ENCODE peak calls at places on chromosomes 6 and 20, in seven cellular contexts. One of them, this sample, is unnamed.

GRCh38 chr6:19964115-19964514 is 126.9 kb downstream of the ID4 start:
- DNase-seq in cardiac fibroblast: no peak
- DNase-seq in lung: no peak
- DNase-seq in CD4-positive, alpha-beta T cell: no peak
- DNase-seq in fibroblast of lung: no peak
- DNase-seq in uterus: no peak
- DNase-seq in body of pancreas: no peak
- DNase-seq in this sample: no peak

GRCh38 chr6:17768388-17768787 is 61.7 kb upstream of the NUP153 start:
- DNase-seq in fibroblast of lung: peak
- DNase-seq in lung: no peak
- DNase-seq in cardiac fibroblast: peak
- DNase-seq in uterus: no peak
- DNase-seq in body of pancreas: no peak
- DNase-seq in CD4-positive, alpha-beta T cell: no peak
- DNase-seq in this sample: no peak

GRCh38 chr6:34806738-34807453 is 15.0 kb downstream of the BLTP3A start:
- DNase-seq in CD4-positive, alpha-beta T cell: no peak
- DNase-seq in fibroblast of lung: peak
- DNase-seq in cardiac fibroblast: peak
- DNase-seq in body of pancreas: no peak
- DNase-seq in lung: no peak
- DNase-seq in uterus: no peak
- DNase-seq in this sample: no peak

GRCh38 chr6:77650098-77650663 is 2.7 kb upstream of the MEI4 start:
- DNase-seq in CD4-positive, alpha-beta T cell: no peak
- DNase-seq in lung: no peak
- DNase-seq in cardiac fibroblast: peak
- DNase-seq in fibroblast of lung: no peak
- DNase-seq in body of pancreas: peak
- DNase-seq in uterus: no peak
- DNase-seq in this sample: peak

GRCh38 chr20:32574296-32575226 is 10.6 kb downstream of the NOL4L start:
- DNase-seq in lung: peak
- DNase-seq in uterus: no peak
- DNase-seq in CD4-positive, alpha-beta T cell: no peak
- DNase-seq in fibroblast of lung: peak
- DNase-seq in cardiac fibroblast: peak
- DNase-seq in body of pancreas: peak
- DNase-seq in this sample: peak

GRCh38 chr6:80594461-80594860 is 488.0 kb downstream of the BCKDHB start:
- DNase-seq in CD4-positive, alpha-beta T cell: no peak
- DNase-seq in fibroblast of lung: no peak
- DNase-seq in lung: no peak
- DNase-seq in body of pancreas: no peak
- DNase-seq in cardiac fibroblast: no peak
- DNase-seq in uterus: no peak
- DNase-seq in this sample: no peak

GRCh38 chr6:53766930-53767329 is 27.9 kb upstream of the LRRC1 start:
- DNase-seq in uterus: no peak
- DNase-seq in body of pancreas: no peak
- DNase-seq in CD4-positive, alpha-beta T cell: no peak
- DNase-seq in fibroblast of lung: no peak
- DNase-seq in cardiac fibroblast: no peak
- DNase-seq in lung: no peak
- DNase-seq in this sample: no peak

GRCh38 chr6:42307141-42307470 is 89.4 kb upstream of the MRPS10 start:
- DNase-seq in uterus: no peak
- DNase-seq in cardiac fibroblast: no peak
- DNase-seq in fibroblast of lung: no peak
- DNase-seq in body of pancreas: no peak
- DNase-seq in CD4-positive, alpha-beta T cell: no peak
- DNase-seq in lung: no peak
- DNase-seq in this sample: no peak

GRCh38 chr6:29071831-29072723 is 15.0 kb downstream of the OR2B3 start:
- DNase-seq in body of pancreas: peak
- DNase-seq in fibroblast of lung: no peak
- DNase-seq in lung: no peak
- DNase-seq in cardiac fibroblast: peak
- DNase-seq in CD4-positive, alpha-beta T cell: no peak
- DNase-seq in uterus: no peak
- DNase-seq in this sample: peak

GRCh38 chr6:56242343-56242742 is 5.0 kb downstream of the COL21A1 start:
- DNase-seq in CD4-positive, alpha-beta T cell: no peak
- DNase-seq in lung: no peak
- DNase-seq in cardiac fibroblast: peak
- DNase-seq in fibroblast of lung: peak
- DNase-seq in body of pancreas: no peak
- DNase-seq in uterus: no peak
- DNase-seq in this sample: no peak

GRCh38 chr6:53666271-53666626 is 693 bp upstream of the KLHL31 start:
- DNase-seq in uterus: no peak
- DNase-seq in lung: no peak
- DNase-seq in fibroblast of lung: no peak
- DNase-seq in body of pancreas: no peak
- DNase-seq in CD4-positive, alpha-beta T cell: no peak
- DNase-seq in cardiac fibroblast: no peak
- DNase-seq in this sample: no peak

GRCh38 chr6:26233608-26234420 is 131.2 kb upstream of the BTN3A2 start:
- DNase-seq in uterus: peak
- DNase-seq in fibroblast of lung: peak
- DNase-seq in cardiac fibroblast: peak
- DNase-seq in CD4-positive, alpha-beta T cell: peak
- DNase-seq in body of pancreas: peak
- DNase-seq in lung: no peak
- DNase-seq in this sample: peak

GRCh38 chr20:45924391-45925261 is 9.9 kb upstream of the PCIF1 start:
- DNase-seq in cardiac fibroblast: peak
- DNase-seq in lung: no peak
- DNase-seq in fibroblast of lung: peak
- DNase-seq in body of pancreas: peak
- DNase-seq in uterus: peak
- DNase-seq in CD4-positive, alpha-beta T cell: no peak
- DNase-seq in this sample: no peak

GRCh38 chr6:111342913-111343312 is 140.1 kb downstream of the REV3L start:
- DNase-seq in cardiac fibroblast: peak
- DNase-seq in CD4-positive, alpha-beta T cell: no peak
- DNase-seq in fibroblast of lung: peak
- DNase-seq in lung: no peak
- DNase-seq in uterus: no peak
- DNase-seq in body of pancreas: no peak
- DNase-seq in this sample: no peak

GRCh38 chr6:374956-375355 is 16.6 kb upstream of the IRF4 start:
- DNase-seq in fibroblast of lung: no peak
- DNase-seq in lung: no peak
- DNase-seq in CD4-positive, alpha-beta T cell: no peak
- DNase-seq in uterus: no peak
- DNase-seq in body of pancreas: no peak
- DNase-seq in cardiac fibroblast: no peak
- DNase-seq in this sample: no peak

GRCh38 chr6:83511901-83512681 is at the start of gene PRSS35:
- DNase-seq in fibroblast of lung: peak
- DNase-seq in cardiac fibroblast: peak
- DNase-seq in CD4-positive, alpha-beta T cell: no peak
- DNase-seq in uterus: peak
- DNase-seq in lung: no peak
- DNase-seq in body of pancreas: peak
- DNase-seq in this sample: peak

GRCh38 chr20:57480444-57481152 is 44.3 kb downstream of the CTCFL start:
- DNase-seq in fibroblast of lung: no peak
- DNase-seq in cardiac fibroblast: no peak
- DNase-seq in CD4-positive, alpha-beta T cell: peak
- DNase-seq in body of pancreas: no peak
- DNase-seq in lung: no peak
- DNase-seq in uterus: no peak
- DNase-seq in this sample: peak

GRCh38 chr6:16674666-16675392 is 86.4 kb downstream of the ATXN1 start:
- DNase-seq in CD4-positive, alpha-beta T cell: no peak
- DNase-seq in cardiac fibroblast: peak
- DNase-seq in lung: no peak
- DNase-seq in uterus: no peak
- DNase-seq in body of pancreas: no peak
- DNase-seq in fibroblast of lung: peak
- DNase-seq in this sample: no peak

GRCh38 chr20:33653218-33653899 is 8.8 kb upstream of the C20orf144 start:
- DNase-seq in CD4-positive, alpha-beta T cell: no peak
- DNase-seq in lung: no peak
- DNase-seq in body of pancreas: peak
- DNase-seq in uterus: peak
- DNase-seq in cardiac fibroblast: peak
- DNase-seq in fibroblast of lung: peak
- DNase-seq in this sample: peak

DNA sequence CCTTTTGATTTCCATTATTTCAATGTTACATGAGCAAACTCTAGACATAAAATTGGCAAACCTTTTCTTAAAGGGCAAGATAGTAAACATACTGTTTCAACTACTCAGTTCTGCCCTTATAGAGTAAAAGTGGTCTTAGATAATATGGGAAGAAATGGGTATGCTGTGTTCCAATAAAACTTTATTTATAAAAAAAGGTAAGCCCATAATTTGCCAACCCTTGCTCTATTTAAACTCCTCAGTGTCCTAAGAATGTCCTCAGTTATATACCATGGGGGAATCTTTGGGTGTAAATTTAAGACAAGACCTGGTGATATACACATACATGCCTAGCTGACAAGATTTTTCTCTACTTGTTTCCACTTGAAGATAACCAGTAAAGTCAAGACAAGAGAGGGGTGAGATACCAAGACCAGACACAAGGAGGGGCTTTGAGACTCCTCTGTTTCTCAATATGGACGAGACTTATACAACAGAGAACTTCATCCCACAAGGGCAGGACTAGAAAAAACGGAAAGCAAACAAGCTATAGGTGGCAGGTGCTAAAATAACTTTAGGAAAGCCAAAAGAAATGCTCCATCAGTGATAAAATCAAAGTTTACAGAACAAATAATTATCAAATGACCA is 10.5 kb downstream of the SNX3 start:
- DNase-seq in fibroblast of lung: peak
- DNase-seq in CD4-positive, alpha-beta T cell: no peak
- DNase-seq in uterus: no peak
- DNase-seq in cardiac fibroblast: peak
- DNase-seq in lung: no peak
- DNase-seq in body of pancreas: no peak
- DNase-seq in this sample: peak
- TF ChIP-seq CTCF in fibroblast of lung: peak
- TF ChIP-seq CTCF in CD4-positive, alpha-beta T cell: no peak
- TF ChIP-seq CTCF in uterus: no peak
- TF ChIP-seq CTCF in cardiac fibroblast: peak
- TF ChIP-seq CTCF in lung: no peak
- TF ChIP-seq CTCF in body of pancreas: no peak
- TF ChIP-seq CTCF in this sample: peak

GRCh38 chr6:104789770-104790190 is 69.9 kb downstream of the HACE1 start:
- DNase-seq in lung: no peak
- DNase-seq in CD4-positive, alpha-beta T cell: no peak
- DNase-seq in body of pancreas: no peak
- DNase-seq in fibroblast of lung: peak
- DNase-seq in cardiac fibroblast: peak
- DNase-seq in uterus: no peak
- DNase-seq in this sample: peak
- TF ChIP-seq CTCF in lung: peak
- TF ChIP-seq CTCF in CD4-positive, alpha-beta T cell: peak
- TF ChIP-seq CTCF in body of pancreas: peak
- TF ChIP-seq CTCF in fibroblast of lung: no peak
- TF ChIP-seq CTCF in cardiac fibroblast: peak
- TF ChIP-seq CTCF in uterus: no peak
- TF ChIP-seq CTCF in this sample: no peak

GRCh38 chr20:1334761-1335160 is 5.8 kb upstream of the SDCBP2 start:
- DNase-seq in body of pancreas: no peak
- DNase-seq in CD4-positive, alpha-beta T cell: no peak
- DNase-seq in cardiac fibroblast: peak
- DNase-seq in uterus: no peak
- DNase-seq in lung: no peak
- DNase-seq in fibroblast of lung: no peak
- DNase-seq in this sample: no peak
- TF ChIP-seq CTCF in body of pancreas: no peak
- TF ChIP-seq CTCF in CD4-positive, alpha-beta T cell: no peak
- TF ChIP-seq CTCF in cardiac fibroblast: peak
- TF ChIP-seq CTCF in uterus: no peak
- TF ChIP-seq CTCF in lung: no peak
- TF ChIP-seq CTCF in fibroblast of lung: no peak
- TF ChIP-seq CTCF in this sample: no peak

DNA sequence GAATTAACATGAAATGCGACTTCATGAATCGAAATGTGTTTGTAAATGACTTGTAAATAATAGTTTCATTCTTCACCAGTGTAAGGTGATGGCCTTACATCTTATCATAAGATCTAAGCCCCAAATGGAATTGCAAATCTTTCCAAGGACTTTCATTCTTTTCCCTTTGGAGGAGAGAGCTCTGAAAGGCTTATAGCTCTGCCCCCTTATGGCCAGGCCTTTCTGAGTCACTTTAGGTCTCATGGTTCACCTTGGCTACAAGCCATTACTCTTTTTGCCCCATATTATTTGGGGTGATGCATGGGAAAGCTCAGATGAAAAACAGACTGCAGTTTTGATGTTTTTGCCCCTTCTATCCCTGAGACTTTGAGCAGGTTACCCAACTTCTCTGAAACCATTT is 209.1 kb upstream of the BMP2 start:
- DNase-seq in uterus: no peak
- DNase-seq in CD4-positive, alpha-beta T cell: no peak
- DNase-seq in body of pancreas: no peak
- DNase-seq in fibroblast of lung: no peak
- DNase-seq in lung: no peak
- DNase-seq in cardiac fibroblast: no peak
- DNase-seq in this sample: no peak
- TF ChIP-seq CTCF in uterus: no peak
- TF ChIP-seq CTCF in CD4-positive, alpha-beta T cell: no peak
- TF ChIP-seq CTCF in body of pancreas: no peak
- TF ChIP-seq CTCF in fibroblast of lung: no peak
- TF ChIP-seq CTCF in lung: no peak
- TF ChIP-seq CTCF in cardiac fibroblast: peak
- TF ChIP-seq CTCF in this sample: no peak

GRCh38 chr6:97501875-97502274 is 218.9 kb upstream of the MMS22L start:
- DNase-seq in CD4-positive, alpha-beta T cell: no peak
- DNase-seq in lung: no peak
- DNase-seq in uterus: no peak
- DNase-seq in cardiac fibroblast: no peak
- DNase-seq in body of pancreas: no peak
- DNase-seq in fibroblast of lung: no peak
- DNase-seq in this sample: no peak

DNA sequence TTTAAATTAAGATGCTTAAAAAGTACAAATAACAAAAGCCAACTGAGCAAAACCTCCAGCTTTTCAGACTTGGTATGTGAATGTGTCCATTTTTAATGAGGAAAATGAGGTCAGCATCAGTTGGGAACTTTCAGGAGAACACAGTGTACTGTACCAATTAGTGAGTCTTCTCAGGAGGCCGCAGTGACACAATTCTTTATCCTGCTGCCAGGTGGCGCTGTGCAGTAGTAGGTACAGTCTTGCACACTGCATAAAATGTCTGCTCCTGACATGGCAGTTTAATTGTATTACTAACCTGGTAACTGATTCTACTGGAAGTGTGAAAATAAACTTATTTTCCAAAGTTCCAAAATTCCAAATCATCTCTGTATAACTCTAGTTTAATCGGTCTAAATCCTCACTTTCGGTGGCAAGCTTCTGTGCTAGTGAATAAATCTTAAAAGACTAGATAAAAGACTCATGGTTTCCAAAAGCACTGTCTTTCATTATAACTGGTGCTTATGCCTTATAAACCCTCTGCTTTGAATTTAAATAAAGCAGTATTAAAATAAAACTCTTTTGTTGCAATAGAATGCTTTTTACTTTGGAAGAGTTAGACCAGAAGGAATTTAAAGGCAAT is 214.8 kb upstream of the MMS22L start:
- DNase-seq in cardiac fibroblast: peak
- DNase-seq in body of pancreas: peak
- DNase-seq in fibroblast of lung: peak
- DNase-seq in lung: peak
- DNase-seq in CD4-positive, alpha-beta T cell: peak
- DNase-seq in uterus: peak
- DNase-seq in this sample: peak
- TF ChIP-seq CTCF in cardiac fibroblast: peak
- TF ChIP-seq CTCF in body of pancreas: peak
- TF ChIP-seq CTCF in fibroblast of lung: peak
- TF ChIP-seq CTCF in lung: peak
- TF ChIP-seq CTCF in CD4-positive, alpha-beta T cell: peak
- TF ChIP-seq CTCF in uterus: peak
- TF ChIP-seq CTCF in this sample: peak